ENCODE peak calls at places on chromosomes 11 and 22, in nine cellular contexts. I is NCI-H345; O is amniotic stem cell; R is iris pigment epithelial cell; S is CD8-positive, alpha-beta memory T cell; T is amygdala; K is GM03348; Z is left ventricle myocardium inferior; X is endothelial cell. F is an unnamed sample.

GRCh38 chr11:100823360-100823759 is 136.3 kb downstream of the ARHGAP42 start:
- DNase-seq in I (no peak), O (no peak), R (peak), S (no peak), T (no peak), K (peak), Z (no peak), X (no peak), F (no peak)

GRCh38 chr11:32454993-32455392 is 19.7 kb upstream of the WT1 start:
- DNase-seq in I (no peak), O (no peak), R (no peak), S (no peak), T (no peak), K (no peak), Z (no peak), X (no peak), F (no peak)

GRCh38 chr11:85756401-85757200 is 54.3 kb downstream of the SYTL2 start:
- DNase-seq in I (no peak), O (no peak), R (no peak), S (peak), T (no peak), K (no peak), Z (no peak), X (no peak), F (no peak)

GRCh38 chr11:118437736-118438125 is 1.4 kb downstream of the KMT2A start:
- DNase-seq in I (peak), O (no peak), R (peak), S (peak), T (no peak), K (peak), Z (peak), X (peak), F (peak)

GRCh38 chr11:111422494-111423249 is 43.6 kb upstream of the POU2AF1 start:
- DNase-seq in I (peak), O (peak), R (peak), S (no peak), T (no peak), K (peak), Z (peak), X (peak), F (peak)

GRCh38 chr11:58591659-58592058 is 12.8 kb downstream of the ZFP91 start:
- DNase-seq in I (no peak), O (no peak), R (no peak), S (no peak), T (no peak), K (no peak), Z (no peak), X (no peak), F (no peak)

GRCh38 chr22:25170426-25170980 is 29.2 kb upstream of the CRYBB3 start:
- DNase-seq in I (no peak), O (no peak), R (no peak), S (no peak), T (no peak), K (no peak), Z (no peak), X (no peak), F (no peak)

GRCh38 chr11:113176561-113176960 is 137.8 kb upstream of the TTC12 start:
- DNase-seq in I (no peak), O (peak), R (peak), S (no peak), T (no peak), K (no peak), Z (no peak), X (no peak), F (no peak)

GRCh38 chr22:41491379-41492100 is 22.6 kb downstream of the ACO2 start:
- DNase-seq in I (no peak), O (no peak), R (no peak), S (no peak), T (no peak), K (no peak), Z (no peak), X (no peak), F (no peak)

GRCh38 chr11:57340228-57340627 is 2.1 kb downstream of the P2RX3 start:
- DNase-seq in I (no peak), O (no peak), R (peak), S (peak), T (no peak), K (peak), Z (no peak), X (peak), F (no peak)

GRCh38 chr11:67287355-67288197 is 1.5 kb upstream of the ANKRD13D start:
- DNase-seq in I (no peak), O (no peak), R (no peak), S (no peak), T (no peak), K (no peak), Z (peak), X (no peak), F (no peak)

GRCh38 chr11:26510756-26511155 is 61.3 kb downstream of the MUC15 start:
- DNase-seq in I (no peak), O (no peak), R (no peak), S (no peak), T (no peak), K (no peak), Z (no peak), X (no peak), F (no peak)

GRCh38 chr22:25745341-25746011 is 3.5 kb downstream of the MYO18B start:
- DNase-seq in I (no peak), O (no peak), R (peak), S (no peak), T (no peak), K (peak), Z (no peak), X (no peak), F (no peak)

GRCh38 chr11:11078344-11078743 is 220.5 kb upstream of the ZBED5 start:
- DNase-seq in I (no peak), O (no peak), R (peak), S (no peak), T (no peak), K (peak), Z (no peak), X (no peak), F (no peak)

GRCh38 chr11:117986981-117987495 is 844 bp downstream of the IL10RA start:
- DNase-seq in I (no peak), O (no peak), R (peak), S (peak), T (no peak), K (no peak), Z (no peak), X (no peak), F (peak)

GRCh38 chr11:76629853-76630599 is 40.5 kb downstream of the LRRC32 start:
- DNase-seq in I (no peak), O (no peak), R (peak), S (no peak), T (no peak), K (peak), Z (peak), X (no peak), F (no peak)

GRCh38 chr22:32473388-32473952 is 1.1 kb upstream of the FBXO7 start:
- DNase-seq in I (peak), O (peak), R (peak), S (peak), T (no peak), K (peak), Z (no peak), X (peak), F (peak)

GRCh38 chr11:128859563-128860441 is 7.3 kb downstream of the KCNJ1 start:
- DNase-seq in I (no peak), O (no peak), R (peak), S (peak), T (no peak), K (peak), Z (peak), X (peak), F (peak)

GRCh38 chr11:18669211-18669593 is 29.4 kb upstream of the TMEM86A start:
- DNase-seq in I (no peak), O (no peak), R (peak), S (no peak), T (no peak), K (no peak), Z (no peak), X (no peak), F (no peak)

GRCh38 chr11:118703563-118704106 is 24.2 kb upstream of the TREH start:
- DNase-seq in I (no peak), O (no peak), R (no peak), S (no peak), T (no peak), K (no peak), Z (no peak), X (no peak), F (no peak)

GRCh38 chr22:44199866-44200265 is 19.1 kb downstream of the PARVG start:
- DNase-seq in I (no peak), O (no peak), R (no peak), S (no peak), T (no peak), K (no peak), Z (no peak), X (no peak), F (no peak)

GRCh38 chr11:128580612-128581011 is 6.7 kb downstream of the ETS1 start:
- DNase-seq in I (no peak), O (no peak), R (no peak), S (no peak), T (no peak), K (no peak), Z (no peak), X (no peak), F (no peak)

GRCh38 chr11:12217879-12218278 is 107.5 kb downstream of the MICAL2 start:
- DNase-seq in I (no peak), O (no peak), R (no peak), S (no peak), T (no peak), K (no peak), Z (no peak), X (no peak), F (no peak)

GRCh38 chr11:120293038-120293800 is 31.9 kb upstream of the TLCD5 start:
- DNase-seq in I (no peak), O (no peak), R (no peak), S (no peak), T (no peak), K (no peak), Z (no peak), X (no peak), F (no peak)

GRCh38 chr11:97722065-97722464 is 1298.7 kb upstream of the CNTN5 start:
- DNase-seq in I (no peak), O (peak), R (peak), S (no peak), T (no peak), K (no peak), Z (no peak), X (no peak), F (no peak)

GRCh38 chr11:116137753-116138152 is 633.5 kb upstream of the CADM1 start:
- DNase-seq in I (no peak), O (no peak), R (no peak), S (no peak), T (no peak), K (no peak), Z (no peak), X (no peak), F (no peak)

GRCh38 chr11:66882540-66882939 is 25.7 kb downstream of the LRFN4 start:
- DNase-seq in I (peak), O (no peak), R (no peak), S (no peak), T (no peak), K (no peak), Z (no peak), X (no peak), F (no peak)

GRCh38 chr11:73464347-73464746 is 88.1 kb downstream of the RELT start:
- DNase-seq in I (no peak), O (no peak), R (peak), S (no peak), T (no peak), K (peak), Z (no peak), X (no peak), F (no peak)

GRCh38 chr11:82682003-82682751 is 51.5 kb downstream of the FAM181B start:
- DNase-seq in I (peak), O (peak), R (peak), S (no peak), T (peak), K (peak), Z (no peak), X (no peak), F (no peak)

GRCh38 chr22:22342697-22343602 is 98.4 kb downstream of the VPREB1 start:
- DNase-seq in I (peak), O (no peak), R (peak), S (peak), T (no peak), K (peak), Z (peak), X (peak), F (peak)

GRCh38 chr11:103773059-103773458 is 263.4 kb upstream of the DDI1 start:
- DNase-seq in I (no peak), O (no peak), R (peak), S (no peak), T (no peak), K (peak), Z (no peak), X (no peak), F (no peak)

GRCh38 chr11:27438595-27438981 is 34.0 kb downstream of the LGR4 start:
- DNase-seq in I (no peak), O (no peak), R (no peak), S (no peak), T (no peak), K (no peak), Z (no peak), X (no peak), F (no peak)

GRCh38 chr11:2803186-2804057 is 82.2 kb downstream of the CDKN1C start:
- DNase-seq in I (no peak), O (no peak), R (no peak), S (no peak), T (no peak), K (no peak), Z (peak), X (no peak), F (no peak)

GRCh38 chr11:6200975-6201374 is 2.0 kb downstream of the OR52W1 start:
- DNase-seq in I (no peak), O (no peak), R (peak), S (no peak), T (no peak), K (no peak), Z (peak), X (no peak), F (no peak)

GRCh38 chr11:130523609-130524008 is 75.2 kb downstream of the ADAMTS15 start:
- DNase-seq in I (no peak), O (peak), R (no peak), S (no peak), T (no peak), K (peak), Z (no peak), X (no peak), F (no peak)

GRCh38 chr22:30265851-30266444 is 703 bp downstream of the OSM start:
- DNase-seq in I (no peak), O (no peak), R (no peak), S (peak), T (no peak), K (no peak), Z (peak), X (no peak), F (peak)

F was measured in GM13976.